ENCODE peak calls at places on chromosomes 12 and 14, in five cellular contexts. One of them, this sample, is unnamed.

GRCh38 chr14:32546246-32546645 is 217.1 kb downstream of the AKAP6 start:
- DNase-seq in uterus: no peak
- DNase-seq in thoracic aorta: no peak
- DNase-seq in tibial artery: no peak
- DNase-seq in fibroblast of lung: no peak
- DNase-seq in this sample: no peak

GRCh38 chr12:106145539-106146447 is 7.0 kb upstream of the NUAK1 start:
- DNase-seq in tibial artery: no peak
- DNase-seq in uterus: no peak
- DNase-seq in fibroblast of lung: no peak
- DNase-seq in thoracic aorta: no peak
- DNase-seq in this sample: peak; percentile 76

GRCh38 chr12:70468741-70469140 is 102.7 kb downstream of the KCNMB4 start:
- DNase-seq in fibroblast of lung: no peak
- DNase-seq in tibial artery: no peak
- DNase-seq in uterus: no peak
- DNase-seq in thoracic aorta: no peak
- DNase-seq in this sample: no peak

GRCh38 chr12:65800928-65801327 is 23.4 kb upstream of the HMGA2 start:
- DNase-seq in thoracic aorta: no peak
- DNase-seq in uterus: no peak
- DNase-seq in fibroblast of lung: peak; percentile 77
- DNase-seq in tibial artery: no peak
- DNase-seq in this sample: no peak

GRCh38 chr12:79524507-79525148 is 166.1 kb downstream of the PAWR start:
- DNase-seq in uterus: no peak
- DNase-seq in thoracic aorta: no peak
- DNase-seq in tibial artery: no peak
- DNase-seq in fibroblast of lung: peak; percentile 43
- DNase-seq in this sample: no peak

GRCh38 chr14:74502236-74503019 is 8.9 kb downstream of the ISCA2 start:
- DNase-seq in thoracic aorta: no peak
- DNase-seq in tibial artery: peak; percentile 18
- DNase-seq in fibroblast of lung: peak; percentile 39
- DNase-seq in uterus: peak; percentile 32
- DNase-seq in this sample: peak; percentile 39

GRCh38 chr14:28577711-28578131 is 188.9 kb upstream of the FOXG1 start:
- DNase-seq in thoracic aorta: no peak
- DNase-seq in tibial artery: no peak
- DNase-seq in fibroblast of lung: peak; percentile 94
- DNase-seq in uterus: no peak
- DNase-seq in this sample: no peak

GRCh38 chr12:109696485-109697269 is 16.9 kb upstream of the FAM222A start:
- DNase-seq in uterus: no peak
- DNase-seq in tibial artery: no peak
- DNase-seq in fibroblast of lung: peak; percentile 18
- DNase-seq in thoracic aorta: no peak
- DNase-seq in this sample: no peak

GRCh38 chr12:69851976-69852375 is 26.9 kb downstream of the MYRFL start:
- DNase-seq in fibroblast of lung: peak; percentile 70
- DNase-seq in tibial artery: no peak
- DNase-seq in uterus: no peak
- DNase-seq in thoracic aorta: no peak
- DNase-seq in this sample: no peak

GRCh38 chr14:95407342-95407741 is 87.6 kb upstream of the CLMN start:
- DNase-seq in thoracic aorta: no peak
- DNase-seq in uterus: peak; percentile 44
- DNase-seq in tibial artery: no peak
- DNase-seq in fibroblast of lung: no peak
- DNase-seq in this sample: no peak

GRCh38 chr12:52147367-52147972 is 44.3 kb downstream of the KRT80 start:
- DNase-seq in fibroblast of lung: peak; percentile 100
- DNase-seq in uterus: peak; percentile 78
- DNase-seq in tibial artery: peak; percentile 93
- DNase-seq in thoracic aorta: peak; percentile 91
- DNase-seq in this sample: peak; percentile 94

GRCh38 chr12:49098035-49098451 is 3.4 kb upstream of the DHH start:
- DNase-seq in tibial artery: peak; percentile 48
- DNase-seq in thoracic aorta: no peak
- DNase-seq in uterus: no peak
- DNase-seq in fibroblast of lung: peak; percentile 10
- DNase-seq in this sample: no peak

GRCh38 chr12:65510584-65511050 is 232.1 kb downstream of the MSRB3 start:
- DNase-seq in thoracic aorta: no peak
- DNase-seq in uterus: peak; percentile 55
- DNase-seq in fibroblast of lung: peak; percentile 63
- DNase-seq in tibial artery: no peak
- DNase-seq in this sample: peak; percentile 26

DNA sequence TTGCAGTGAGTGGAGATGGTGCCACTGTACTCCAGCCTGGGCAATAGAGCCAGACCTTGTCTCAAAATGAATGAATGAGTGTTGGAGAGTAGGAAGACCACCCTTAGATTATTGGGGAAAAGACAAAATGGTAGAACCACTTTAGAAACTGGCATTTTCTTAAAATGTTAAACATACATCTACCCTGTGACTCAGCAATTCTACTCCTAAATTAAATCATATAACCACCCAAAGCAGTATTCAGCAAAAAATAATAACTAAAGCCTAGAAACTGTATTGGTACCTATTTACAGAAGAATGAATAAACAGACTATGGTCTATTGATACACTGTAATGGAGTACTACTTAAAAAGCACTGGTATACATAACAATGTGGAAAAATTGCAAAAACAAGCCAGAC is 9.1 kb downstream of the NUP37 start:
- DNase-seq in tibial artery: no peak
- DNase-seq in uterus: no peak
- DNase-seq in thoracic aorta: no peak
- DNase-seq in fibroblast of lung: no peak
- DNase-seq in this sample: no peak
- H3K4me3 ChIP-seq in tibial artery: no peak overlapping the region
- H3K4me3 ChIP-seq in uterus: no peak overlapping the region
- H3K4me3 ChIP-seq in thoracic aorta: no peak overlapping the region
- H3K4me3 ChIP-seq in fibroblast of lung: no peak overlapping the region
- H3K4me3 ChIP-seq in this sample: no peak overlapping the region

GRCh38 chr14:104296388-104297312 is 158.3 kb downstream of the KIF26A start:
- DNase-seq in tibial artery: peak; percentile 17
- DNase-seq in uterus: no peak
- DNase-seq in thoracic aorta: no peak
- DNase-seq in fibroblast of lung: no peak
- DNase-seq in this sample: peak; percentile 20
- H3K9me3 ChIP-seq in tibial artery: no peaks in the 10 kb centered on the region
- H3K9me3 ChIP-seq in uterus: no peaks in the 10 kb centered on the region
- H3K9me3 ChIP-seq in thoracic aorta: no peaks in the 10 kb centered on the region
- H3K9me3 ChIP-seq in fibroblast of lung: no peaks in the 10 kb centered on the region
- H3K9me3 ChIP-seq in this sample: no peaks in the 10 kb centered on the region

DNA sequence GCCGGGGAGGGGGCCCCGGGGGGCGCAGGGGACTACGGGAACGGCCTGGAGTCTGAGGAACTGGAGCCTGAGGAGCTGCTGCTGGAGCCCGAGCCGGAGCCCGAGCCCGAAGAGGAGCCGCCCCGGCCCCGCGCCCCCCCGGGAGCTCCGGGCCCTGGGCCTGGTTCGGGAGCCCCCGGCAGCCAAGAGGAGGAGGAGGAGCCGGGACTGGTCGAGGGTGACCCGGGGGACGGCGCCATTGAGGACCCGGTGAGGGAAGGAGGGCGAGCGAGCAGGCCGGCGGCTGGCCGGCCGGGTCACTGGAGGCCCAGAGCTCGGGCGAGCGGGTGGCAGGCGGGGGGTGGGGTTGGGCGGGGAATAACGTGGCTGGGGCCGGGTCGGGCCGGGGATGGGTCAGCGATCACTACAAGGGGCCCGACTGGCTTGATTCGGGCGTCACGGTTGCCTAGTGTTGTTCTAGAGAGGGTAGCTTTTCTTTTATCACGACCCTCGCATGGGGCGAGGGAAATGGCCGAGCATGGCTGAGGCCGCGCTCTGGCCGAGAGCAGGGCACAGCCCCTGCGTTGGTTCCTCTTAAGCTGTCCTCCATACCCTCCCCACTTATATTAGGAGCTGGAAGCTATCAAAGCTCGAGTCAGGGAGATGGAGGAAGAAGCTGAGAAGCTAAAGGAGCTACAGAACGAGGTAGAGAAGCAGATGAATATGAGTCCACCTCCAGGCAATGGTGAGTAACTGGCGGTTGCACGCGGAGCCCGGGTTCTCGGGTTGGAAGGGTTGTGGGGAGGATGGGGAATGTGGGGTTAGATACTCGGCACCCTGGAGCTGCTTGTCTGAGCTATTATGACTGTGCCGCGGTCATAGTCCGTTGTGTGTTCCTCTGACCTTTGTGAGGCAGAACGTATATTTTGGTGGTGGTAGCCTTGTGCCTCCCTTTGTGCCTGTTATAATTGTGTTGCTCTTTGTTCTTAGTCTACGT is 603 bp downstream of the PABPN1 start:
- DNase-seq in uterus: no peak
- DNase-seq in thoracic aorta: no peak
- DNase-seq in fibroblast of lung: peak; percentile 59
- DNase-seq in tibial artery: peak; percentile 43
- DNase-seq in this sample: peak; percentile 60
- TF ChIP-seq CTCF in uterus: no peak
- TF ChIP-seq CTCF in thoracic aorta: no peak
- TF ChIP-seq CTCF in fibroblast of lung: no peak
- TF ChIP-seq CTCF in tibial artery: no peak
- TF ChIP-seq CTCF in this sample: no peak

GRCh38 chr14:80958258-80958657 is 2.8 kb downstream of the TSHR start:
- DNase-seq in uterus: no peak
- DNase-seq in fibroblast of lung: no peak
- DNase-seq in thoracic aorta: no peak
- DNase-seq in tibial artery: no peak
- DNase-seq in this sample: no peak

GRCh38 chr14:80954771-80955299 is 586 bp upstream of the TSHR start:
- DNase-seq in fibroblast of lung: peak; percentile 74
- DNase-seq in tibial artery: peak; percentile 78
- DNase-seq in thoracic aorta: peak; percentile 37
- DNase-seq in uterus: peak; percentile 75
- DNase-seq in this sample: peak; percentile 81

GRCh38 chr14:80956105-80956504 is 684 bp downstream of the TSHR start:
- DNase-seq in fibroblast of lung: no peak
- DNase-seq in uterus: no peak
- DNase-seq in thoracic aorta: no peak
- DNase-seq in tibial artery: no peak
- DNase-seq in this sample: no peak

GRCh38 chr14:80955434-80955939 is at the start of gene TSHR:
- DNase-seq in tibial artery: no peak
- DNase-seq in fibroblast of lung: peak; percentile 14
- DNase-seq in uterus: peak; percentile 18
- DNase-seq in thoracic aorta: no peak
- DNase-seq in this sample: no peak

DNA sequence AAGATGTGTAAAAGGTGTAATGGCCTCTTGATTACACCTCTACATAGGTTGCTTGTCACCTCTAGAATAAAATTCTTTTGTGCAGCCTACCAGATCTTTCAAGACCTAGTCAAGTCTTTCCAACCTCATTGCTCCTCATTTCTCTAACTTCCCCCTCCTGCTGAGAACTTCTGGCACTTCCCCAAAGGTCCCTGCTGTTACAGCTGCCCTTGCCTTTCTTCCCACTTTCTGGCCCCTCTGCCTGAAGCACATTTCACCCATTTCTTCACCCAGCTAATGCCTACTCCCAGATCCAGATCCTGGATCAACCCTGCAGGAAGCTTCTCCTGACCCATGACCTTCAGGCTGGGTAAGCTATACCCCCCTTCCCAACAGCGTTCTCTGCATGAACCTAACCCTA is 1.5 kb downstream of the TSHR start:
- DNase-seq in uterus: no peak
- DNase-seq in thoracic aorta: no peak
- DNase-seq in fibroblast of lung: no peak
- DNase-seq in tibial artery: peak; percentile 29
- DNase-seq in this sample: no peak
- H3K4me3 ChIP-seq in uterus: no peak overlapping the region
- H3K4me3 ChIP-seq in thoracic aorta: no peak overlapping the region
- H3K4me3 ChIP-seq in fibroblast of lung: no peak overlapping the region
- H3K4me3 ChIP-seq in tibial artery: no peak overlapping the region
- H3K4me3 ChIP-seq in this sample: no peak overlapping the region

DNA sequence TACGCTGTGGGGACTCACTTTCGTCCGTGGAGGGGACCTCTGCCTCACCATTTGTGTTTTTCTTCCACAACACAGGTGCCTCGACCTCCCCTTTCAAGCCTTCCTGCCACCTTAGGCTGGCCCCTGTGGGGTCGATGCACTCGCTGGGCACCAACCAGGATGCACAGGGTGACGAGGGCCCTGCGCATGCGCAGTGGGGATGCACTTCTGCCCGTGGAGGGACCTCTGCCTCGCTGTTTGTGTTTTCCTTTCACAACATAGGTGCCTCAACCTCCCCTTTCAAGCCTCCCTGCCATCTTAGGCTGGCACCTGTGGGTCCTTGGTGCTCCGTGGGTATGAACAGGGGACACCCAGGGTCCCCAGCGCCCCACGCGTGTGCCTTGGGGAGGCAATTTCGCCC is 356.8 kb downstream of the ALG10 start:
- DNase-seq in thoracic aorta: no peak
- DNase-seq in uterus: no peak
- DNase-seq in tibial artery: no peak
- DNase-seq in fibroblast of lung: no peak
- DNase-seq in this sample: no peak
- H3K9me3 ChIP-seq in thoracic aorta: no peaks in the 10 kb centered on the region
- H3K9me3 ChIP-seq in uterus: no peaks in the 10 kb centered on the region
- H3K9me3 ChIP-seq in tibial artery: peaks cover 98% of the 10 kb centered on the region
- H3K9me3 ChIP-seq in fibroblast of lung: no peaks in the 10 kb centered on the region
- H3K9me3 ChIP-seq in this sample: peaks cover 97% of the 10 kb centered on the region

DNA sequence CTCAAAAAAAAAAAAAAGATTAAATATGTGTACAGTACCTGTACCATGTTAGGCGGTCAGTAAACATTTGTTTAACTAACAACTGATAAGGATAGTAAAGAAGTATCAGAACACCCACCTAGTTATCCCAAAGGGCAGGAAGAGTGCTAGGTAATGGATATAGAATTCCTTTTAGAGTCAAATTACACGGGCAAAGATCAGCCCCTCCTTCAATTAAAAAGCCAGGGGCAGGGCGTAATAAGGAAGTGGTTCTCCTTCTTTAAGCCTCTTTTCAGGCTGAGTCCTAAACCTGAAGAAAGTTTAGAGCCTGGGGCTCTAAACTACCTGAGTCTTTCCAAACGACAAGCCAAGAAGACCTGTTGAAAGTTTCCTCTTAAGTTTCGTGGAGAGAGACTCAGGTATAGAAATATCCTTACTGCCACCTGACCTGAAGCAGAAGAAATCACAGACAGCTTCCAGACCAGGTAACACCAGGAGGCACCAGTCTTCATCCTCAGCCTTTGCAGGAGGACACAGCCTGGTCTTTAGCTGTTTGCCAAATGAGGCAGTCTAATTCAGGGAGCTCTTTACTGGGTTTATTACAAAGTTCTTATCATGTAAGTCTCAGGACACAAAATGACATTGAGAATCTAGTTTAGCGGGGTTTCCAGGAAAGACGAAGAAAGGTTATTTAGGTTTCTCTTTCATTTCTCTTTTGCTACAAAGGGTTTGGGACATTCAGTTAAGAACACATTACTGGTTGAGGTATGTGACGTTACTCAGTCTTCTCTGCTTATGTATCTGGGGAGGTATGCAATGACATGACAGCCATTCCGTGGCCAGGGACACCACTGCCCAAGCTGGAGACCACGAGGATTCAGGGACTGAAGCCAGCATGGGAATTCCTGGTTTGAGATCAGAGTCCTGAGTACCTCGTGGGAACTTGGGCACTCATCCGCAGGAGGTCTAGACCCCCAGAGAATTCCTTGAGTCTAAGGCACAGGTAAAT is at the start of gene BCL2L14:
- DNase-seq in fibroblast of lung: peak; percentile 12
- DNase-seq in thoracic aorta: no peak
- DNase-seq in uterus: no peak
- DNase-seq in tibial artery: no peak
- DNase-seq in this sample: peak; percentile 79
- TF ChIP-seq CTCF in fibroblast of lung: no peak
- TF ChIP-seq CTCF in thoracic aorta: no peak
- TF ChIP-seq CTCF in uterus: no peak
- TF ChIP-seq CTCF in tibial artery: no peak
- TF ChIP-seq CTCF in this sample: no peak

GRCh38 chr12:54359762-54360351 is 4.4 kb downstream of the GPR84 start:
- DNase-seq in uterus: no peak
- DNase-seq in thoracic aorta: no peak
- DNase-seq in fibroblast of lung: no peak
- DNase-seq in tibial artery: no peak
- DNase-seq in this sample: no peak
- H3K4me3 ChIP-seq in uterus: peak overlapping the region; percentile 49
- H3K4me3 ChIP-seq in thoracic aorta: peak overlapping the region; percentile 92
- H3K4me3 ChIP-seq in fibroblast of lung: no peak overlapping the region
- H3K4me3 ChIP-seq in tibial artery: peak overlapping the region; percentile 74
- H3K4me3 ChIP-seq in this sample: no peak overlapping the region

This sample was measured in mucosa of descending colon.